ENCODE peak calls at places on chromosomes 11 and 22, in six cellular contexts. One of them, this sample, is unnamed.

GRCh38 chr11:15318814-15319213 is 204.1 kb downstream of the INSC start:
- DNase-seq in IMR-90: no peak
- DNase-seq in fibroblast of lung: no peak
- DNase-seq in H9: no peak
- DNase-seq in lung: no peak
- DNase-seq in CD4-positive, alpha-beta memory T cell: no peak
- DNase-seq in this sample: no peak

GRCh38 chr11:18168372-18168771 is 4.3 kb upstream of the MRGPRX4 start:
- DNase-seq in IMR-90: no peak
- DNase-seq in fibroblast of lung: no peak
- DNase-seq in H9: no peak
- DNase-seq in lung: no peak
- DNase-seq in CD4-positive, alpha-beta memory T cell: no peak
- DNase-seq in this sample: no peak

GRCh38 chr11:126115820-126116319 is 53.2 kb upstream of the CDON start:
- DNase-seq in IMR-90: peak; percentile 95
- DNase-seq in fibroblast of lung: peak; percentile 87
- DNase-seq in H9: no peak
- DNase-seq in lung: peak; percentile 79
- DNase-seq in CD4-positive, alpha-beta memory T cell: no peak
- DNase-seq in this sample: no peak

GRCh38 chr11:87454246-87454645 is 416.5 kb downstream of the TMEM135 start:
- DNase-seq in IMR-90: peak; percentile 35
- DNase-seq in fibroblast of lung: no peak
- DNase-seq in H9: no peak
- DNase-seq in lung: no peak
- DNase-seq in CD4-positive, alpha-beta memory T cell: no peak
- DNase-seq in this sample: no peak

GRCh38 chr11:34203377-34203801 is 98.0 kb downstream of the NAT10 start:
- DNase-seq in IMR-90: no peak
- DNase-seq in fibroblast of lung: no peak
- DNase-seq in H9: no peak
- DNase-seq in lung: no peak
- DNase-seq in CD4-positive, alpha-beta memory T cell: no peak
- DNase-seq in this sample: no peak

GRCh38 chr11:47667135-47667534 is 24.8 kb upstream of the MTCH2 start:
- DNase-seq in IMR-90: peak; percentile 4
- DNase-seq in fibroblast of lung: no peak
- DNase-seq in H9: no peak
- DNase-seq in lung: no peak
- DNase-seq in CD4-positive, alpha-beta memory T cell: no peak
- DNase-seq in this sample: no peak

GRCh38 chr11:23112390-23112789 is 252.1 kb upstream of the CCDC179 start:
- DNase-seq in IMR-90: no peak
- DNase-seq in fibroblast of lung: no peak
- DNase-seq in H9: no peak
- DNase-seq in lung: no peak
- DNase-seq in CD4-positive, alpha-beta memory T cell: no peak
- DNase-seq in this sample: no peak

GRCh38 chr11:134361241-134361640 is 29.5 kb downstream of the GLB1L2 start:
- DNase-seq in IMR-90: no peak
- DNase-seq in fibroblast of lung: no peak
- DNase-seq in H9: no peak
- DNase-seq in lung: no peak
- DNase-seq in CD4-positive, alpha-beta memory T cell: peak; percentile 10
- DNase-seq in this sample: no peak

GRCh38 chr11:18265949-18266348 is at the start of gene SAA1:
- DNase-seq in IMR-90: no peak
- DNase-seq in fibroblast of lung: no peak
- DNase-seq in H9: no peak
- DNase-seq in lung: no peak
- DNase-seq in CD4-positive, alpha-beta memory T cell: no peak
- DNase-seq in this sample: no peak

GRCh38 chr11:76670475-76671235 is at the start of gene LRRC32:
- DNase-seq in IMR-90: no peak
- DNase-seq in fibroblast of lung: peak; percentile 11
- DNase-seq in H9: peak; percentile 56
- DNase-seq in lung: peak; percentile 55
- DNase-seq in CD4-positive, alpha-beta memory T cell: no peak
- DNase-seq in this sample: no peak

GRCh38 chr11:124762077-124762623 is at the start of gene ESAM:
- DNase-seq in IMR-90: no peak
- DNase-seq in fibroblast of lung: no peak
- DNase-seq in H9: peak; percentile 53
- DNase-seq in lung: peak; percentile 76
- DNase-seq in CD4-positive, alpha-beta memory T cell: peak; percentile 60
- DNase-seq in this sample: peak; percentile 75

GRCh38 chr11:128488471-128488870 is 98.9 kb downstream of the ETS1 start:
- DNase-seq in IMR-90: peak; percentile 98
- DNase-seq in fibroblast of lung: peak; percentile 97
- DNase-seq in H9: no peak
- DNase-seq in lung: no peak
- DNase-seq in CD4-positive, alpha-beta memory T cell: no peak
- DNase-seq in this sample: no peak

GRCh38 chr11:111438846-111439520 is 59.9 kb upstream of the POU2AF1 start:
- DNase-seq in IMR-90: no peak
- DNase-seq in fibroblast of lung: no peak
- DNase-seq in H9: no peak
- DNase-seq in lung: no peak
- DNase-seq in CD4-positive, alpha-beta memory T cell: no peak
- DNase-seq in this sample: no peak

GRCh38 chr11:12100886-12101285 is 9.5 kb upstream of the MICAL2 start:
- DNase-seq in IMR-90: no peak
- DNase-seq in fibroblast of lung: no peak
- DNase-seq in H9: no peak
- DNase-seq in lung: peak; percentile 77
- DNase-seq in CD4-positive, alpha-beta memory T cell: no peak
- DNase-seq in this sample: no peak

GRCh38 chr22:37525073-37525745 is 6.0 kb upstream of the CARD10 start:
- DNase-seq in IMR-90: peak; percentile 84
- DNase-seq in fibroblast of lung: peak; percentile 87
- DNase-seq in H9: no peak
- DNase-seq in lung: no peak
- DNase-seq in CD4-positive, alpha-beta memory T cell: no peak
- DNase-seq in this sample: no peak

GRCh38 chr11:4684631-4685285 is 12.9 kb downstream of the OR51E2 start:
- DNase-seq in IMR-90: no peak
- DNase-seq in fibroblast of lung: no peak
- DNase-seq in H9: no peak
- DNase-seq in lung: no peak
- DNase-seq in CD4-positive, alpha-beta memory T cell: no peak
- DNase-seq in this sample: no peak

GRCh38 chr11:20090654-20091374 is 69.5 kb downstream of the DBX1 start:
- DNase-seq in IMR-90: no peak
- DNase-seq in fibroblast of lung: no peak
- DNase-seq in H9: no peak
- DNase-seq in lung: no peak
- DNase-seq in CD4-positive, alpha-beta memory T cell: no peak
- DNase-seq in this sample: no peak

GRCh38 chr11:72813740-72814138 is 472 bp upstream of the ATG16L2 start:
- DNase-seq in IMR-90: peak; percentile 66
- DNase-seq in fibroblast of lung: no peak
- DNase-seq in H9: peak; percentile 75
- DNase-seq in lung: peak; percentile 81
- DNase-seq in CD4-positive, alpha-beta memory T cell: peak; percentile 89
- DNase-seq in this sample: no peak

GRCh38 chr22:37496651-37497599 is 10.7 kb upstream of the MFNG start:
- DNase-seq in IMR-90: peak; percentile 93
- DNase-seq in fibroblast of lung: peak; percentile 98
- DNase-seq in H9: peak; percentile 61
- DNase-seq in lung: no peak
- DNase-seq in CD4-positive, alpha-beta memory T cell: no peak
- DNase-seq in this sample: no peak

GRCh38 chr11:79179087-79179486 is 261.7 kb downstream of the TENM4 start:
- DNase-seq in IMR-90: peak; percentile 49
- DNase-seq in fibroblast of lung: peak; percentile 10
- DNase-seq in H9: no peak
- DNase-seq in lung: no peak
- DNase-seq in CD4-positive, alpha-beta memory T cell: no peak
- DNase-seq in this sample: no peak

GRCh38 chr11:68954970-68955958 is 25.5 kb downstream of the MRGPRD start:
- DNase-seq in IMR-90: peak; percentile 45
- DNase-seq in fibroblast of lung: peak; percentile 32
- DNase-seq in H9: peak; percentile 44
- DNase-seq in lung: peak; percentile 36
- DNase-seq in CD4-positive, alpha-beta memory T cell: no peak
- DNase-seq in this sample: no peak

GRCh38 chr11:76524919-76525318 is 80.1 kb downstream of the EMSY start:
- DNase-seq in IMR-90: peak; percentile 44
- DNase-seq in fibroblast of lung: peak; percentile 70
- DNase-seq in H9: no peak
- DNase-seq in lung: peak; percentile 60
- DNase-seq in CD4-positive, alpha-beta memory T cell: no peak
- DNase-seq in this sample: no peak

GRCh38 chr22:32018056-32018455 is 25.0 kb upstream of the SLC5A1 start:
- DNase-seq in IMR-90: no peak
- DNase-seq in fibroblast of lung: peak; percentile 86
- DNase-seq in H9: no peak
- DNase-seq in lung: no peak
- DNase-seq in CD4-positive, alpha-beta memory T cell: no peak
- DNase-seq in this sample: no peak

GRCh38 chr11:64924910-64925284 is 408 bp downstream of the PPP2R5B start:
- DNase-seq in IMR-90: no peak
- DNase-seq in fibroblast of lung: no peak
- DNase-seq in H9: no peak
- DNase-seq in lung: no peak
- DNase-seq in CD4-positive, alpha-beta memory T cell: no peak
- DNase-seq in this sample: no peak

GRCh38 chr11:109432105-109432504 is 10.1 kb downstream of the C11orf87 start:
- DNase-seq in IMR-90: peak; percentile 60
- DNase-seq in fibroblast of lung: peak; percentile 91
- DNase-seq in H9: no peak
- DNase-seq in lung: no peak
- DNase-seq in CD4-positive, alpha-beta memory T cell: no peak
- DNase-seq in this sample: no peak

GRCh38 chr11:88623536-88623935 is 286.0 kb upstream of the CTSC start:
- DNase-seq in IMR-90: peak; percentile 14
- DNase-seq in fibroblast of lung: peak; percentile 60
- DNase-seq in H9: no peak
- DNase-seq in lung: no peak
- DNase-seq in CD4-positive, alpha-beta memory T cell: no peak
- DNase-seq in this sample: no peak

GRCh38 chr22:39094717-39095389 is 2.2 kb upstream of the APOBEC3H start:
- DNase-seq in IMR-90: no peak
- DNase-seq in fibroblast of lung: no peak
- DNase-seq in H9: no peak
- DNase-seq in lung: no peak
- DNase-seq in CD4-positive, alpha-beta memory T cell: peak; percentile 71
- DNase-seq in this sample: peak; percentile 39

GRCh38 chr11:118633979-118634378 is 26.6 kb downstream of the PHLDB1 start:
- DNase-seq in IMR-90: peak; percentile 44
- DNase-seq in fibroblast of lung: peak; percentile 62
- DNase-seq in H9: no peak
- DNase-seq in lung: no peak
- DNase-seq in CD4-positive, alpha-beta memory T cell: no peak
- DNase-seq in this sample: no peak
- H3K4me1 ChIP-seq in IMR-90: peaks cover 20% of the 10 kb centered on the region
- H3K4me1 ChIP-seq in fibroblast of lung: peaks cover 35% of the 10 kb centered on the region
- H3K4me1 ChIP-seq in H9: peaks cover 12% of the 10 kb centered on the region
- H3K4me1 ChIP-seq in lung: peaks cover 31% of the 10 kb centered on the region
- H3K4me1 ChIP-seq in CD4-positive, alpha-beta memory T cell: no peaks in the 10 kb centered on the region
- H3K4me1 ChIP-seq in this sample: no peaks in the 10 kb centered on the region

GRCh38 chr11:69971741-69972140 is 106.4 kb upstream of the ANO1 start:
- DNase-seq in IMR-90: no peak
- DNase-seq in fibroblast of lung: no peak
- DNase-seq in H9: no peak
- DNase-seq in lung: no peak
- DNase-seq in CD4-positive, alpha-beta memory T cell: no peak
- DNase-seq in this sample: no peak

GRCh38 chr11:69969890-69970784 is 108.0 kb upstream of the ANO1 start:
- DNase-seq in IMR-90: no peak
- DNase-seq in fibroblast of lung: no peak
- DNase-seq in H9: no peak
- DNase-seq in lung: no peak
- DNase-seq in CD4-positive, alpha-beta memory T cell: no peak
- DNase-seq in this sample: peak; percentile 14

GRCh38 chr11:69974528-69974927 is 103.6 kb upstream of the ANO1 start:
- DNase-seq in IMR-90: no peak
- DNase-seq in fibroblast of lung: no peak
- DNase-seq in H9: no peak
- DNase-seq in lung: no peak
- DNase-seq in CD4-positive, alpha-beta memory T cell: no peak
- DNase-seq in this sample: no peak

GRCh38 chr11:69970785-69971535 is 107.2 kb upstream of the ANO1 start:
- DNase-seq in IMR-90: no peak
- DNase-seq in fibroblast of lung: no peak
- DNase-seq in H9: no peak
- DNase-seq in lung: no peak
- DNase-seq in CD4-positive, alpha-beta memory T cell: no peak
- DNase-seq in this sample: no peak

GRCh38 chr11:69972351-69972802 is 105.7 kb upstream of the ANO1 start:
- DNase-seq in IMR-90: no peak
- DNase-seq in fibroblast of lung: no peak
- DNase-seq in H9: no peak
- DNase-seq in lung: no peak
- DNase-seq in CD4-positive, alpha-beta memory T cell: peak; percentile 21
- DNase-seq in this sample: peak; percentile 59
- H3K4me1 ChIP-seq in IMR-90: peaks cover 5% of the 10 kb centered on the region
- H3K4me1 ChIP-seq in fibroblast of lung: no peaks in the 10 kb centered on the region
- H3K4me1 ChIP-seq in H9: no peaks in the 10 kb centered on the region
- H3K4me1 ChIP-seq in lung: no peaks in the 10 kb centered on the region
- H3K4me1 ChIP-seq in CD4-positive, alpha-beta memory T cell: no peaks in the 10 kb centered on the region
- H3K4me1 ChIP-seq in this sample: no peaks in the 10 kb centered on the region

DNA sequence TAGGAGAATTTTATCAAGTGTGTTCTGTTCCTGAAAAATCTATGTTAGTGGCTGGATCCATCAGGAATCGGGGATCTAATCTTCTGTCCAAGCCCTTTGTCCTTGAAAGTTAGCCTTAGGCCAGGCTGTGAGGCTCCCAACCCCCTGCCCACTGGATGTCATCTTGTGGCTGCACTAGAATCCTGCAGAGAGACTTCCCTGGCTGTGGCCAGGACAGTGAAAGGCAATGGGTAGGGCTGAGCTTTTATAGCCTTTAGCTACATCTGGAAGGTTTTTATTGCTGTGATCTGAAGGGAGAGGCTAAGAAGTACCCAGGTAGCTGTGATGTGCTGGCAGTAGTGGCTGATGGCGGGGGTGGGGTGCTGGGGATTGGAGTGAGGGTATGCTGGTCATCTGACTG is 2.1 kb downstream of the OAF start:
- DNase-seq in IMR-90: no peak
- DNase-seq in fibroblast of lung: no peak
- DNase-seq in H9: no peak
- DNase-seq in lung: no peak
- DNase-seq in CD4-positive, alpha-beta memory T cell: no peak
- DNase-seq in this sample: no peak
- H3K4me1 ChIP-seq in IMR-90: peaks cover 24% of the 10 kb centered on the region
- H3K4me1 ChIP-seq in fibroblast of lung: peaks cover 19% of the 10 kb centered on the region
- H3K4me1 ChIP-seq in H9: no peaks in the 10 kb centered on the region
- H3K4me1 ChIP-seq in lung: peaks cover 5% of the 10 kb centered on the region
- H3K4me1 ChIP-seq in CD4-positive, alpha-beta memory T cell: peaks cover 12% of the 10 kb centered on the region
- H3K4me1 ChIP-seq in this sample: peaks cover 8% of the 10 kb centered on the region

DNA sequence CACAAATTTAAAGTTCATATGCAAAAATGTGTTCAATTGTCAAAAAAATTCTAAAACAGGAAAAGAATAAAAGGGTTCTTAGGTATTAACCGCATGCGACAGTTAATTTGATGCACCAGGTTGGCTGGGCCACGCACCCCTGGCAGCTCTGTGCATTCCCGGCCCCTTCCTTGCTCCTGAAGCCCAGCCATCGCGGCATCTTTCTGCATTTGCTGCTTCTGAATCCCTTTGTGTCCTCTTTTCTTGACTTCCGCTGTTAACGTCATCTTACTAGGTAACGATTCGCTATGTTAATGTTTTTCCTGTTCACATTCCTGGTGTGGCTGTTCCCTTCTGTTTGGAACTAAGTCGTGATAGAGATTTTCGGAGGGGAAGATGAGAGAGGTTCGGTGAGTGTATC is 7.9 kb upstream of the KLHDC7B start:
- DNase-seq in IMR-90: no peak
- DNase-seq in fibroblast of lung: no peak
- DNase-seq in H9: no peak
- DNase-seq in lung: no peak
- DNase-seq in CD4-positive, alpha-beta memory T cell: no peak
- DNase-seq in this sample: no peak
- H3K4me1 ChIP-seq in IMR-90: peaks cover 12% of the 10 kb centered on the region
- H3K4me1 ChIP-seq in fibroblast of lung: peaks cover 6% of the 10 kb centered on the region
- H3K4me1 ChIP-seq in H9: no peaks in the 10 kb centered on the region
- H3K4me1 ChIP-seq in lung: peaks cover 4% of the 10 kb centered on the region
- H3K4me1 ChIP-seq in CD4-positive, alpha-beta memory T cell: peaks cover 41% of the 10 kb centered on the region
- H3K4me1 ChIP-seq in this sample: peaks cover 14% of the 10 kb centered on the region

This sample was measured in naive thymus-derived CD4-positive, alpha-beta T cell.